ENCODE peak calls at places on chromosomes 2 and 18, in ten cellular contexts. T, X, S, I, Q, L, D, O, U and P are unnamed samples.

GRCh38 chr18:34048423-34048822 is 176.3 kb downstream of the NOL4 start:
- DNase-seq in X (no peak), L (no peak), D (no peak), S (no peak), U (no peak), I (no peak), T (no peak), Q (no peak), O (no peak), P (no peak)

GRCh38 chr18:39105095-39105494 is 1539.5 kb upstream of the CELF4 start:
- DNase-seq in X (no peak), T (no peak), U (no peak), Q (no peak), S (no peak), D (no peak), L (no peak), I (no peak), O (no peak), P (no peak)

GRCh38 chr2:96167407-96168013 is 22.3 kb upstream of the DUSP2 start:
- DNase-seq in U (no peak), X (no peak), T (no peak), L (no peak), D (no peak), S (no peak), I (no peak), Q (no peak), O (no peak), P (no peak)

GRCh38 chr2:183093857-183094657 is 15.5 kb downstream of the DUSP19 start:
- DNase-seq in I (peak), T (peak), Q (peak), O (no peak), D (peak), X (no peak), U (peak), S (no peak), L (peak), P (peak)

GRCh38 chr2:231287696-231288095 is 89.3 kb downstream of the ARMC9 start:
- DNase-seq in L (no peak), O (no peak), S (no peak), U (no peak), X (no peak), D (no peak), T (no peak), Q (no peak), I (no peak), P (no peak)

GRCh38 chr2:232377841-232378734 is 463 bp upstream of the ALPP start:
- DNase-seq in D (no peak), U (no peak), S (no peak), I (no peak), T (no peak), O (no peak), L (no peak), X (no peak), Q (no peak), P (no peak)

GRCh38 chr2:86627550-86627949 is 3.9 kb upstream of the RNF103 start:
- DNase-seq in D (no peak), T (no peak), L (no peak), U (no peak), Q (no peak), X (no peak), S (no peak), I (no peak), O (no peak), P (no peak)

GRCh38 chr2:39232141-39232540 is 11.6 kb downstream of the CDKL4 start:
- DNase-seq in L (no peak), Q (peak), S (no peak), D (no peak), O (no peak), T (no peak), X (no peak), U (no peak), I (no peak), P (no peak)

GRCh38 chr2:178949584-178949983 is 100.4 kb downstream of the CCDC141 start:
- DNase-seq in Q (no peak), U (no peak), O (no peak), T (no peak), L (no peak), X (no peak), I (no peak), S (no peak), D (no peak), P (no peak)

GRCh38 chr2:168166902-168167510 is 80.4 kb downstream of the STK39 start:
- DNase-seq in O (no peak), Q (peak), S (no peak), U (no peak), L (no peak), I (no peak), X (no peak), D (no peak), T (peak), P (peak)

GRCh38 chr2:20148841-20149702 is 75.9 kb downstream of the SDC1 start:
- DNase-seq in Q (peak), U (peak), T (peak), X (no peak), I (peak), O (peak), S (no peak), L (peak), D (peak), P (peak)

GRCh38 chr2:157497603-157498314 is 53.9 kb upstream of the CYTIP start:
- DNase-seq in D (peak), T (peak), I (peak), Q (peak), U (peak), X (peak), O (peak), S (no peak), L (peak), P (peak)

GRCh38 chr2:157325786-157326185 is at the start of gene ERMN:
- DNase-seq in D (no peak), U (no peak), T (no peak), O (no peak), I (no peak), X (no peak), L (no peak), Q (no peak), S (no peak), P (no peak)

GRCh38 chr2:239751719-239752355 is 273.3 kb downstream of the NDUFA10 start:
- DNase-seq in Q (no peak), D (peak), L (no peak), I (no peak), T (no peak), X (no peak), O (no peak), U (no peak), S (peak), P (no peak)

DNA sequence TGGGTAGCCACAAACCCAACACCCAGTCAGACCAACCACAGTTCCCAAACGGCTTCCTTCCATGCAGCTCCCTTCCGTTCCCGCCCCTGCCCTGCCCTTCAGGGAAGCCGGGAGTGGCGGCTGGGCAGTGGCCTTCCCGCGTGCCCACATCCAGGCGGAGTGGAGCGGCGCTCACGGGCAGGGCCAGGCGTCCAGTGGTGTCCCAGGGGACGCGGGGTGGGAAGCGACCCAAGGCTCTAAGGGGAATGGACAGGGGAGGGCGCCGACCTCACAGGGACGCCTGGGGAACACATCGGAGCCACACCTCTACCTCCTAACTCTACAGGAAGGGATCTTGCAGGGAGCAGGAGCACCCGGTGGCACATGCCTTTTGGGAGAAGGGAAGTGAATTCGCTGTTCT is 225.9 kb upstream of the MGAT5 start:
- DNase-seq in S (peak), U (no peak), I (no peak), X (no peak), Q (no peak), L (no peak), T (no peak), O (no peak), D (peak), P (no peak)
- H3K4me3 ChIP-seq in S (peak), U (no peak), I (peak), X (no peak), Q (no peak), L (peak), T (no peak), O (no peak), D (no peak), P (no peak)

DNA sequence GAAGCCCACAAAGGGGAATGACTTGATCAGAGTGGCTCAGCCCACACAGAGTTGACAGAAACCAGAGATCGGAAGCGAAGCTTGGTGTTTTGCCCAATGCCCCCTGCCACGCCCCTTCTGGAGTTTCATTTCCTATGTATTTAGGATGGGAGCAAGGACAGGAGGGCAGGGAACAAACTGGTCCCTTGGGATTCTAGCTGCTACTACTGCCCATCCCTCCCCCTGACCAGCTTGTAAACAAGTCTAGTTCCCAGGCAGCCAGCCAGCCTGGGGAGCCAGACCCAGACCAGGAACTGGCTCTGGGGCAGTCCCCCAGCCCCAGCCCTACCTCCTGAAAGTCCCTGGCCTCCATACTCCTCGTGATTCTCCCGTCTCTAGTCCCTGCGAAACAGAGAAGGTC is 8.3 kb downstream of the WNT6 start:
- DNase-seq in I (no peak), U (no peak), O (no peak), Q (peak), D (no peak), S (peak), X (no peak), T (no peak), L (no peak), P (no peak)
- H3K4me3 ChIP-seq in I (no peak), U (no peak), O (no peak), Q (no peak), D (no peak), S (no peak), X (no peak), T (no peak), L (no peak), P (no peak)

GRCh38 chr2:218898109-218898878 is 17.6 kb downstream of the WNT10A start:
- DNase-seq in I (peak), Q (peak), L (peak), U (peak), S (peak), O (no peak), X (peak), T (peak), D (peak), P (peak)
- H3K4me3 ChIP-seq in I (no peak), Q (no peak), L (peak), U (no peak), S (peak), O (no peak), X (no peak), T (no peak), D (no peak), P (no peak)

GRCh38 chr2:100317634-100318033 is 4.7 kb downstream of the LONRF2 start:
- DNase-seq in D (no peak), L (peak), S (no peak), X (no peak), O (no peak), U (no peak), I (no peak), Q (no peak), T (no peak), P (no peak)

GRCh38 chr2:100321881-100322820 is at the start of gene LONRF2:
- DNase-seq in S (peak), L (peak), D (peak), O (no peak), X (peak), Q (no peak), T (peak), I (peak), U (no peak), P (no peak)

GRCh38 chr2:100321181-100321880 is 970 bp downstream of the LONRF2 start:
- DNase-seq in S (peak), T (peak), U (peak), D (peak), O (no peak), L (peak), I (peak), X (peak), Q (peak), P (peak)

DNA sequence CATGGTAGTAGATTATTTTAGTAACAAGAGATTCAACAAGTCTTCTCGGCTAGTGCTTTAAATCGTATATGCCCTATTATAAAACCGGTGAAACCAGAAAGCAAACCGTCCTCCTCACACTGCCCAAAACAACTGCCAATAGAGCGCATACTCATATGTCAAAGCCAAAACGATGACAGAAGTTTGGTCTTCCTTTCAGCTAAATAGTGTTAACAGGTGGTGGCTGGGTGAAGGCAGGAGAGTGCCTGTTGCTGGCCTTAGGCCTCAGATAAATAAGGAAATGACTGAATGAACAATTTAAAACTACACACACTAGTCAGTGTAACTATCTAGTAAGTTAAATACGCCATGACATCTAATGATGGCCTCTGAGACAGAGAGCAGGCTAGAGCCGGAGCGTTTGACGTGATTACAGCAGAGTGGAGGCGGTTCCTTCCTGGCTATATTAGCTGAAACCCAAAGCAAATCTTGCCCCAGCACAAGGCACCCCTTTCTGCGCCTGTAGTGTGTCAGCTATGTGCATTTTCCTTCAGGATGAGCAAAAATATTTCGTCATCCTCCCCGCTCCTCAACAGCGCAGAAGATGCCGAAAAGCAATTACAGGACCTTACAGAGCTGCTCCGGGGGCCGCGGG is 1.6 kb downstream of the LONRF2 start:
- DNase-seq in I (no peak), Q (peak), L (no peak), D (peak), T (no peak), X (peak), O (no peak), U (no peak), S (no peak), P (no peak)
- H3K4me3 ChIP-seq in I (no peak), Q (peak), L (peak), D (peak), T (no peak), X (peak), O (peak), U (no peak), S (peak), P (peak)

DNA sequence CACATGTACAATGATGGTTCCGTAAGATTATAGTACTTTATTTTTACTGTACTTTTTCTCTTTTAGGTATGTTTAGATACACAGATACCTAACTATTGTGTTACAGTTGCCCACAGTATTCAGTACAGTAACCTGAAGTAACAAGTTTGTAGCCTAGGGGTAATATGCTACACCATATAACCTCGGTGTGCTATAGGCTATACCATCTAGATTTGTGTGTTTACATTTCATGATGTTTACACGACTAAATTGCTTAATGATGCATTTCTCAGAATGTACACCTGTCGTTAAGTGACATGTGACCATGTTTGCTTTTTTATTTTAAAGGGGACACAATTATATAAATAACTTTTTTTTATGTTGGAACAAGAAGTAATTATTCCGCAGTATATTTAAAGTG is 34.5 kb downstream of the PIK3C3 start:
- DNase-seq in U (no peak), I (no peak), Q (no peak), S (no peak), D (no peak), L (no peak), T (no peak), X (no peak), O (no peak), P (no peak)
- H3K4me3 ChIP-seq in U (no peak), I (no peak), Q (no peak), S (no peak), D (no peak), L (no peak), T (no peak), X (no peak), O (no peak), P (no peak)

DNA sequence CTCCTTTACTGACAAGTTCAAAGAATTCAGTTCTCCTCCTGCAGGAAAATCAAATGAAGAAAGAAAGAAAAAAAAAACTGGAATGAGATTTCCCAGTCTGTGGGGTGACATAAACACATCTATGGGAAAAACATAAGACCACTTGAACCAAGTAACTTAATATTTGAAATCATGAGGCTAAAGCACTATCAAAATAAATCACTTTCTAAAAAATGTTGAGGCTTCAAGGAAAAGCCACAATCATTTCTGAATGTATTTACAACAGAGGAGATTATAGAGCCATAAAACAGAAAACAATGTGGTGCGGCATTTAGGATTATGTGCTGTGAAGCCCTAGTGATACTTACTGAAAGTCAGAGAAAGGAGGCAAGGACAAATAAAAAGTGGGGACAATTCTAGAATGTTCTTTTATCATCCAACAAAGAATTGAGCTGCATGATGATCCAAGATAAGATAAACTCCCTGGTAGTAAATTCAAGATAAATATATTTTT is 288.3 kb downstream of the AGPS start:
- DNase-seq in S (no peak), Q (no peak), T (no peak), U (no peak), I (no peak), O (no peak), L (no peak), D (no peak), X (no peak), P (no peak)
- H3K4me3 ChIP-seq in S (no peak), Q (no peak), T (no peak), U (no peak), I (no peak), O (no peak), L (no peak), D (no peak), X (no peak), P (no peak)

GRCh38 chr2:166375736-166376487 is at the start of gene SCN9A:
- DNase-seq in I (peak), Q (peak), T (peak), O (no peak), D (peak), U (peak), S (peak), X (peak), L (peak), P (peak)
- H3K4me3 ChIP-seq in I (peak), Q (peak), T (peak), O (peak), D (peak), U (peak), S (peak), X (peak), L (peak), P (peak)

GRCh38 chr2:224400886-224401632 is 848 bp downstream of the FAM124B start:
- DNase-seq in U (peak), O (no peak), I (no peak), D (no peak), Q (no peak), T (no peak), X (peak), L (no peak), S (peak), P (no peak)
- H3K4me3 ChIP-seq in U (peak), O (no peak), I (no peak), D (no peak), Q (no peak), T (no peak), X (peak), L (no peak), S (peak), P (no peak)